ENCODE peak calls at places on chromosomes 16 and 17, in nine cellular contexts. One of them, this sample, is unnamed.

GRCh38 chr16:58094791-58095574 is 34.2 kb downstream of the CFAP20 start:
- DNase-seq in AG09309: no peak
- DNase-seq in ecto neural progenitor cell: no peak
- DNase-seq in naive thymus-derived CD4-positive, alpha-beta T cell: no peak
- DNase-seq in DMS79: no peak
- DNase-seq in hepatic stellate cell: no peak
- DNase-seq in NCI-H345: no peak
- DNase-seq in SW 1271: no peak
- DNase-seq in left colon: no peak
- DNase-seq in this sample: no peak

GRCh38 chr16:57185446-57185944 is 344 bp downstream of the PSME3IP1 start:
- DNase-seq in ecto neural progenitor cell: peak
- DNase-seq in naive thymus-derived CD4-positive, alpha-beta T cell: no peak
- DNase-seq in AG09309: no peak
- DNase-seq in hepatic stellate cell: peak
- DNase-seq in SW 1271: no peak
- DNase-seq in NCI-H345: peak
- DNase-seq in DMS79: peak
- DNase-seq in left colon: peak
- DNase-seq in this sample: peak

GRCh38 chr16:72786606-72787005 is 261.3 kb downstream of the ZFHX3 start:
- DNase-seq in DMS79: no peak
- DNase-seq in left colon: no peak
- DNase-seq in SW 1271: no peak
- DNase-seq in AG09309: no peak
- DNase-seq in naive thymus-derived CD4-positive, alpha-beta T cell: no peak
- DNase-seq in ecto neural progenitor cell: no peak
- DNase-seq in NCI-H345: no peak
- DNase-seq in hepatic stellate cell: no peak
- DNase-seq in this sample: no peak

GRCh38 chr16:30951785-30952184 is 2.9 kb downstream of the ORAI3 start:
- DNase-seq in ecto neural progenitor cell: no peak
- DNase-seq in NCI-H345: no peak
- DNase-seq in SW 1271: no peak
- DNase-seq in DMS79: no peak
- DNase-seq in left colon: peak
- DNase-seq in naive thymus-derived CD4-positive, alpha-beta T cell: no peak
- DNase-seq in AG09309: peak
- DNase-seq in hepatic stellate cell: no peak
- DNase-seq in this sample: no peak

GRCh38 chr17:32192379-32192778 is 50.1 kb downstream of the RHOT1 start:
- DNase-seq in SW 1271: no peak
- DNase-seq in NCI-H345: no peak
- DNase-seq in naive thymus-derived CD4-positive, alpha-beta T cell: no peak
- DNase-seq in AG09309: no peak
- DNase-seq in hepatic stellate cell: peak
- DNase-seq in DMS79: no peak
- DNase-seq in left colon: no peak
- DNase-seq in ecto neural progenitor cell: no peak
- DNase-seq in this sample: no peak

GRCh38 chr17:71948703-71949422 is 172.0 kb upstream of the SOX9 start:
- DNase-seq in left colon: no peak
- DNase-seq in DMS79: no peak
- DNase-seq in naive thymus-derived CD4-positive, alpha-beta T cell: no peak
- DNase-seq in AG09309: no peak
- DNase-seq in SW 1271: no peak
- DNase-seq in ecto neural progenitor cell: no peak
- DNase-seq in hepatic stellate cell: no peak
- DNase-seq in NCI-H345: no peak
- DNase-seq in this sample: no peak

GRCh38 chr17:77233635-77234334 is 93.0 kb downstream of the SEC14L1 start:
- DNase-seq in hepatic stellate cell: peak
- DNase-seq in SW 1271: no peak
- DNase-seq in left colon: peak
- DNase-seq in AG09309: no peak
- DNase-seq in DMS79: no peak
- DNase-seq in NCI-H345: no peak
- DNase-seq in naive thymus-derived CD4-positive, alpha-beta T cell: no peak
- DNase-seq in ecto neural progenitor cell: no peak
- DNase-seq in this sample: peak

GRCh38 chr16:11768850-11769249 is 26.2 kb upstream of the TXNDC11 start:
- DNase-seq in ecto neural progenitor cell: no peak
- DNase-seq in SW 1271: no peak
- DNase-seq in naive thymus-derived CD4-positive, alpha-beta T cell: no peak
- DNase-seq in hepatic stellate cell: no peak
- DNase-seq in DMS79: no peak
- DNase-seq in AG09309: no peak
- DNase-seq in left colon: no peak
- DNase-seq in NCI-H345: no peak
- DNase-seq in this sample: no peak

GRCh38 chr17:10278218-10278617 is 79.8 kb upstream of the GAS7 start:
- DNase-seq in SW 1271: no peak
- DNase-seq in NCI-H345: no peak
- DNase-seq in hepatic stellate cell: no peak
- DNase-seq in naive thymus-derived CD4-positive, alpha-beta T cell: no peak
- DNase-seq in DMS79: no peak
- DNase-seq in AG09309: no peak
- DNase-seq in ecto neural progenitor cell: no peak
- DNase-seq in left colon: no peak
- DNase-seq in this sample: no peak

This sample was measured in small intestine.